ENCODE peak calls at places on chromosomes 5 and 9, in seven cellular contexts. One of them, this sample, is unnamed.

GRCh38 chr5:15901151-15901550 is 278.4 kb downstream of the MARCHF11 start:
- DNase-seq in fibroblast of the aortic adventitia: no peak
- DNase-seq in fibroblast of mammary gland: no peak
- DNase-seq in PC-3: no peak
- DNase-seq in choroid plexus epithelial cell: no peak
- DNase-seq in HepG2: no peak
- DNase-seq in ovary: no peak
- DNase-seq in this sample: no peak

GRCh38 chr9:95506692-95507455 is 9.9 kb downstream of the PTCH1 start:
- DNase-seq in fibroblast of the aortic adventitia: no peak
- DNase-seq in fibroblast of mammary gland: peak; percentile 55
- DNase-seq in PC-3: peak; percentile 25
- DNase-seq in choroid plexus epithelial cell: peak; percentile 83
- DNase-seq in HepG2: peak; percentile 47
- DNase-seq in ovary: peak; percentile 59
- DNase-seq in this sample: peak; percentile 76

GRCh38 chr5:4387295-4387694 is 752.8 kb upstream of the ADAMTS16 start:
- DNase-seq in fibroblast of the aortic adventitia: no peak
- DNase-seq in fibroblast of mammary gland: peak; percentile 82
- DNase-seq in PC-3: no peak
- DNase-seq in choroid plexus epithelial cell: peak; percentile 0
- DNase-seq in HepG2: no peak
- DNase-seq in ovary: no peak
- DNase-seq in this sample: no peak

GRCh38 chr9:85453850-85454249 is 287.9 kb downstream of the AGTPBP1 start:
- DNase-seq in fibroblast of the aortic adventitia: peak; percentile 53
- DNase-seq in fibroblast of mammary gland: no peak
- DNase-seq in PC-3: no peak
- DNase-seq in choroid plexus epithelial cell: no peak
- DNase-seq in HepG2: no peak
- DNase-seq in ovary: no peak
- DNase-seq in this sample: no peak

GRCh38 chr5:131541766-131542165 is 93.3 kb downstream of the RAPGEF6 start:
- DNase-seq in fibroblast of the aortic adventitia: peak; percentile 78
- DNase-seq in fibroblast of mammary gland: peak; percentile 81
- DNase-seq in PC-3: peak; percentile 78
- DNase-seq in choroid plexus epithelial cell: peak; percentile 69
- DNase-seq in HepG2: no peak
- DNase-seq in ovary: no peak
- DNase-seq in this sample: peak; percentile 68

GRCh38 chr5:111453747-111454146 is 58.6 kb downstream of the STARD4 start:
- DNase-seq in fibroblast of the aortic adventitia: peak; percentile 43
- DNase-seq in fibroblast of mammary gland: peak; percentile 56
- DNase-seq in PC-3: no peak
- DNase-seq in choroid plexus epithelial cell: peak; percentile 87
- DNase-seq in HepG2: no peak
- DNase-seq in ovary: no peak
- DNase-seq in this sample: peak; percentile 15

GRCh38 chr9:138046641-138047301 is 169.2 kb downstream of the CACNA1B start:
- DNase-seq in fibroblast of the aortic adventitia: no peak
- DNase-seq in fibroblast of mammary gland: no peak
- DNase-seq in PC-3: no peak
- DNase-seq in choroid plexus epithelial cell: no peak
- DNase-seq in HepG2: no peak
- DNase-seq in ovary: peak; percentile 3
- DNase-seq in this sample: no peak

GRCh38 chr9:22112870-22113846 is 104.1 kb upstream of the CDKN2B start:
- DNase-seq in fibroblast of the aortic adventitia: no peak
- DNase-seq in fibroblast of mammary gland: no peak
- DNase-seq in PC-3: no peak
- DNase-seq in choroid plexus epithelial cell: no peak
- DNase-seq in HepG2: no peak
- DNase-seq in ovary: no peak
- DNase-seq in this sample: peak; percentile 65

GRCh38 chr9:123445981-123446610 is 90.1 kb downstream of the CRB2 start:
- DNase-seq in fibroblast of the aortic adventitia: no peak
- DNase-seq in fibroblast of mammary gland: peak; percentile 61
- DNase-seq in PC-3: no peak
- DNase-seq in choroid plexus epithelial cell: no peak
- DNase-seq in HepG2: no peak
- DNase-seq in ovary: no peak
- DNase-seq in this sample: peak; percentile 70

DNA sequence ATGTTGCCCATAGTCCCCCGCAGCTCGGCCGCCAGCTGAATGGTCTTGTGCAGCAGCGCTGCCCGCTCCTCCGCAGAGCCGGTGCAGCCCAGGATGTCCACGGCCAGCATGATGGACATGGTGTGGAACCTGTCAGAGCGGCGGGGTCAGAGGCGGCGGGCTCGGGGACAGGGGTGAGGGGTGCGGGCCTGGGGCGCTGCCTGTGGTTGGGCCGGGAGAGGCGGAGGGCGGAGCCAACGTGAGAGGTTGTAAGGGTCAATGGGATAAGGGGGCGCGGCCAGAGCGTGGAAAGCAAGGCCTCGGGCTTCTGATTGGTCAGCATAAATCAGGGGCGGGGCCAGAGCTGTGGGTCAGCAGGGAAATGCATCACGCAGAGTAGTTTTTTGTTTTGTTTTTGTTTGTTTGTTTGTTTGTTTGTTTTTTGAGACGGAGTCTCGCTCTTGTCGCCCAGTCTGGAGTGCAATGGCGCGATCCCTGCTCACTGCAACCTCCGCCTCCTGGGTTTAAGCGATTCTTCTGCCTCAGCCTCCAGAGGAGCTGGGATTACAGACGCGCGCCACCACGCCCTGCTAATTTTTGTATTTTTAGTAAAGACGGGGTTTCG is 6.8 kb upstream of the TOR2A start:
- DNase-seq in fibroblast of the aortic adventitia: no peak
- DNase-seq in fibroblast of mammary gland: peak; percentile 48
- DNase-seq in PC-3: no peak
- DNase-seq in choroid plexus epithelial cell: no peak
- DNase-seq in HepG2: peak; percentile 37
- DNase-seq in ovary: peak; percentile 75
- DNase-seq in this sample: no peak
- H3K4me3 ChIP-seq in fibroblast of the aortic adventitia: no peak overlapping the region
- H3K4me3 ChIP-seq in fibroblast of mammary gland: peak overlapping the region; percentile 37
- H3K4me3 ChIP-seq in PC-3: no peak overlapping the region
- H3K4me3 ChIP-seq in choroid plexus epithelial cell: no peak overlapping the region
- H3K4me3 ChIP-seq in HepG2: no peak overlapping the region
- H3K4me3 ChIP-seq in ovary: peak overlapping the region; percentile 4
- H3K4me3 ChIP-seq in this sample: no peak overlapping the region

DNA sequence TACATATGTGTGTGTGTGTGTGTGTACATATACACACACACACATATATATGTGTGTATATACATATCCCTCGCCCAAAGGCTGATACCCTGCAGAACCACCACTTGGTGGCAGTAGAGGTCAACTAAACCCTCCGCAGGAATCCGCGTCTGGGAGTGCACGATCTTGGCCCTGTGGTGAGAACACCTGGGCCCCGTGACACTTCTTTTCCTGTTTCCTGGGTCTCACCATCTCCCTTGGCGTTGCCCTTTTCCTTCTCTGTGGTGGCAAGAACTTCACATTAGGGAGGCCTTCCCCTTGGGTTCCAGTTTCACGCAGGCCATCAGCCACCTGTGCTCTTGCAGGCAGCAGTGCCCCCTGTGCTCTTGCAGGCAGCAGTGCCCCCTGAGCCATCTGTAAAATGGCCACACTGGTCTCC is 8.2 kb downstream of the IL9 start:
- DNase-seq in fibroblast of the aortic adventitia: peak; percentile 73
- DNase-seq in fibroblast of mammary gland: peak; percentile 70
- DNase-seq in PC-3: peak; percentile 80
- DNase-seq in choroid plexus epithelial cell: peak; percentile 81
- DNase-seq in HepG2: peak; percentile 73
- DNase-seq in ovary: peak; percentile 46
- DNase-seq in this sample: peak; percentile 76
- TF ChIP-seq CTCF in fibroblast of the aortic adventitia: peak; percentile 82
- TF ChIP-seq CTCF in fibroblast of mammary gland: peak; percentile 87
- TF ChIP-seq CTCF in PC-3: peak; percentile 79
- TF ChIP-seq CTCF in choroid plexus epithelial cell: peak; percentile 90
- TF ChIP-seq CTCF in HepG2: peak; percentile 93
- TF ChIP-seq CTCF in ovary: peak; percentile 69
- TF ChIP-seq CTCF in this sample: peak; percentile 83

GRCh38 chr9:133702798-133703570 is 35.2 kb downstream of the SARDH start:
- DNase-seq in fibroblast of the aortic adventitia: no peak
- DNase-seq in fibroblast of mammary gland: no peak
- DNase-seq in PC-3: no peak
- DNase-seq in choroid plexus epithelial cell: no peak
- DNase-seq in HepG2: no peak
- DNase-seq in ovary: no peak
- DNase-seq in this sample: no peak
- H3K4me3 ChIP-seq in fibroblast of the aortic adventitia: peak overlapping the region; percentile 17
- H3K4me3 ChIP-seq in fibroblast of mammary gland: no peak overlapping the region
- H3K4me3 ChIP-seq in PC-3: no peak overlapping the region
- H3K4me3 ChIP-seq in choroid plexus epithelial cell: peak overlapping the region; percentile 57
- H3K4me3 ChIP-seq in HepG2: no peak overlapping the region
- H3K4me3 ChIP-seq in ovary: peak overlapping the region; percentile 19
- H3K4me3 ChIP-seq in this sample: peak overlapping the region; percentile 2

GRCh38 chr9:24616858-24617257 is 71.2 kb upstream of the IZUMO3 start:
- DNase-seq in fibroblast of the aortic adventitia: peak; percentile 2
- DNase-seq in fibroblast of mammary gland: no peak
- DNase-seq in PC-3: no peak
- DNase-seq in choroid plexus epithelial cell: no peak
- DNase-seq in HepG2: no peak
- DNase-seq in ovary: no peak
- DNase-seq in this sample: no peak
- TF ChIP-seq CTCF in fibroblast of the aortic adventitia: no peak
- TF ChIP-seq CTCF in fibroblast of mammary gland: no peak
- TF ChIP-seq CTCF in PC-3: no peak
- TF ChIP-seq CTCF in choroid plexus epithelial cell: no peak
- TF ChIP-seq CTCF in HepG2: no peak
- TF ChIP-seq CTCF in ovary: no peak
- TF ChIP-seq CTCF in this sample: no peak

GRCh38 chr9:129619787-129620668 is 873 bp downstream of the C9orf50 start:
- DNase-seq in fibroblast of the aortic adventitia: no peak
- DNase-seq in fibroblast of mammary gland: no peak
- DNase-seq in PC-3: no peak
- DNase-seq in choroid plexus epithelial cell: peak; percentile 50
- DNase-seq in HepG2: no peak
- DNase-seq in ovary: no peak
- DNase-seq in this sample: no peak
- H3K4me3 ChIP-seq in fibroblast of the aortic adventitia: peak overlapping the region; percentile 60
- H3K4me3 ChIP-seq in fibroblast of mammary gland: peak overlapping the region; percentile 35
- H3K4me3 ChIP-seq in PC-3: peak overlapping the region; percentile 61
- H3K4me3 ChIP-seq in choroid plexus epithelial cell: peak overlapping the region; percentile 57
- H3K4me3 ChIP-seq in HepG2: peak overlapping the region; percentile 53
- H3K4me3 ChIP-seq in ovary: peak overlapping the region; percentile 36
- H3K4me3 ChIP-seq in this sample: peak overlapping the region; percentile 39

GRCh38 chr5:577800-578199 is 34.3 kb upstream of the CEP72 start:
- DNase-seq in fibroblast of the aortic adventitia: no peak
- DNase-seq in fibroblast of mammary gland: no peak
- DNase-seq in PC-3: no peak
- DNase-seq in choroid plexus epithelial cell: no peak
- DNase-seq in HepG2: no peak
- DNase-seq in ovary: no peak
- DNase-seq in this sample: no peak
- TF ChIP-seq CTCF in fibroblast of the aortic adventitia: no peak
- TF ChIP-seq CTCF in fibroblast of mammary gland: no peak
- TF ChIP-seq CTCF in PC-3: no peak
- TF ChIP-seq CTCF in choroid plexus epithelial cell: no peak
- TF ChIP-seq CTCF in HepG2: no peak
- TF ChIP-seq CTCF in ovary: no peak
- TF ChIP-seq CTCF in this sample: no peak

GRCh38 chr9:119003882-119004617 is 365.2 kb downstream of the BRINP1 start:
- DNase-seq in fibroblast of the aortic adventitia: no peak
- DNase-seq in fibroblast of mammary gland: peak; percentile 66
- DNase-seq in PC-3: no peak
- DNase-seq in choroid plexus epithelial cell: no peak
- DNase-seq in HepG2: no peak
- DNase-seq in ovary: no peak
- DNase-seq in this sample: no peak

GRCh38 chr9:119004618-119004990 is 364.6 kb downstream of the BRINP1 start:
- DNase-seq in fibroblast of the aortic adventitia: peak; percentile 25
- DNase-seq in fibroblast of mammary gland: peak; percentile 88
- DNase-seq in PC-3: no peak
- DNase-seq in choroid plexus epithelial cell: peak; percentile 59
- DNase-seq in HepG2: peak; percentile 12
- DNase-seq in ovary: no peak
- DNase-seq in this sample: peak; percentile 26

GRCh38 chr9:119005162-119005561 is 364.1 kb downstream of the BRINP1 start:
- DNase-seq in fibroblast of the aortic adventitia: no peak
- DNase-seq in fibroblast of mammary gland: no peak
- DNase-seq in PC-3: no peak
- DNase-seq in choroid plexus epithelial cell: no peak
- DNase-seq in HepG2: no peak
- DNase-seq in ovary: no peak
- DNase-seq in this sample: no peak

GRCh38 chr9:119009253-119009652 is 360.0 kb downstream of the BRINP1 start:
- DNase-seq in fibroblast of the aortic adventitia: no peak
- DNase-seq in fibroblast of mammary gland: peak; percentile 61
- DNase-seq in PC-3: no peak
- DNase-seq in choroid plexus epithelial cell: no peak
- DNase-seq in HepG2: no peak
- DNase-seq in ovary: no peak
- DNase-seq in this sample: no peak
- H3K4me3 ChIP-seq in fibroblast of the aortic adventitia: no peak overlapping the region
- H3K4me3 ChIP-seq in fibroblast of mammary gland: no peak overlapping the region
- H3K4me3 ChIP-seq in PC-3: no peak overlapping the region
- H3K4me3 ChIP-seq in choroid plexus epithelial cell: no peak overlapping the region
- H3K4me3 ChIP-seq in HepG2: no peak overlapping the region
- H3K4me3 ChIP-seq in ovary: no peak overlapping the region
- H3K4me3 ChIP-seq in this sample: no peak overlapping the region

DNA sequence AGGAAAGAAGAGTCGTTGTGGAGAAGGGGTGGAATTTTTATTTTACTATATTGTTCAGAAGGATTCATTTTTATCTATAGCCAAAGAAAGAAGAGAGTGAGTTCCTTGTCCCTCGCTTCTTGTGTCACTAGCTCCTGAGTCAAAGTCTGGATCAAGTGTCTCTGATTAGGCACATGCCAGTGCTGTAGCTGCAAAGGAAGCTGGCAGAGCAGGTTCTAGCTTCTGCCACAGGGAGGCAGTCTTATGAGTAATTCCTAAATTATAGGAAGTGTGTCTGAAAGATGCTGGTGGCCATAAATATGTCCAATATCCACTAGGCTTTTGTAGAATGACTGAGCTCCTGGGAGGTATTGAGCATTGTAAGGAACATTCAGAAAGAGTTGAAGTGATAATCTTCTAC is 84.7 kb downstream of the DOCK2 start:
- DNase-seq in fibroblast of the aortic adventitia: no peak
- DNase-seq in fibroblast of mammary gland: no peak
- DNase-seq in PC-3: no peak
- DNase-seq in choroid plexus epithelial cell: no peak
- DNase-seq in HepG2: no peak
- DNase-seq in ovary: no peak
- DNase-seq in this sample: no peak
- TF ChIP-seq CTCF in fibroblast of the aortic adventitia: no peak
- TF ChIP-seq CTCF in fibroblast of mammary gland: peak; percentile 9
- TF ChIP-seq CTCF in PC-3: peak; percentile 31
- TF ChIP-seq CTCF in choroid plexus epithelial cell: peak; percentile 31
- TF ChIP-seq CTCF in HepG2: no peak
- TF ChIP-seq CTCF in ovary: no peak
- TF ChIP-seq CTCF in this sample: no peak

This sample was measured in fibroblast of pulmonary artery.